ENCODE peak calls at places on chromosome 17, in eight cellular contexts. Y, V, B, Q, J, S, D and P are unnamed samples.

GRCh38 chr17:1398900-1399299 is 1.1 kb downstream of the YWHAE start:
- DNase-seq in Y (no peak), V (no peak), B (no peak), Q (peak), J (peak), S (no peak), D (no peak), P (no peak)

GRCh38 chr17:39753514-39754160 is 15.9 kb downstream of the GRB7 start:
- DNase-seq in Y (peak), V (no peak), B (no peak), Q (peak), J (peak), S (no peak), D (no peak), P (peak)

GRCh38 chr17:76736349-76737081 is 616 bp downstream of the SRSF2 start:
- DNase-seq in Y (no peak), V (no peak), B (peak), Q (peak), J (peak), S (peak), D (peak), P (peak)

GRCh38 chr17:2101448-2102257 is 46.8 kb downstream of the HIC1 start:
- DNase-seq in Y (no peak), V (no peak), B (no peak), Q (no peak), J (no peak), S (peak), D (peak), P (peak)

GRCh38 chr17:11130367-11130766 is 110.6 kb upstream of the SHISA6 start:
- DNase-seq in Y (no peak), V (no peak), B (no peak), Q (no peak), J (no peak), S (no peak), D (no peak), P (no peak)

GRCh38 chr17:75783069-75783783 is 1.4 kb upstream of the UNK start:
- DNase-seq in Y (no peak), V (no peak), B (no peak), Q (peak), J (peak), S (no peak), D (no peak), P (no peak)

GRCh38 chr17:72632026-72632684 is 460.3 kb downstream of the SLC39A11 start:
- DNase-seq in Y (no peak), V (no peak), B (no peak), Q (no peak), J (no peak), S (peak), D (no peak), P (no peak)

GRCh38 chr17:68576811-68577551 is 24.2 kb downstream of the FAM20A start:
- DNase-seq in Y (no peak), V (no peak), B (peak), Q (peak), J (peak), S (no peak), D (no peak), P (no peak)

GRCh38 chr17:74235040-74235581 is 21.7 kb downstream of the TTYH2 start:
- DNase-seq in Y (no peak), V (no peak), B (no peak), Q (no peak), J (no peak), S (no peak), D (no peak), P (no peak)

GRCh38 chr17:17416007-17416399 is 60.8 kb upstream of the MED9 start:
- DNase-seq in Y (peak), V (no peak), B (no peak), Q (peak), J (peak), S (no peak), D (no peak), P (no peak)

GRCh38 chr17:76382305-76382802 is 2.1 kb upstream of the SPHK1 start:
- DNase-seq in Y (no peak), V (no peak), B (no peak), Q (peak), J (no peak), S (no peak), D (no peak), P (no peak)

GRCh38 chr17:56896968-56897359 is 16.9 kb downstream of the TRIM25 start:
- DNase-seq in Y (no peak), V (no peak), B (no peak), Q (no peak), J (no peak), S (no peak), D (no peak), P (no peak)

GRCh38 chr17:27345141-27345904 is 51.4 kb downstream of the WSB1 start:
- DNase-seq in Y (peak), V (no peak), B (no peak), Q (no peak), J (no peak), S (no peak), D (no peak), P (no peak)

GRCh38 chr17:56867948-56868376 is 34.0 kb downstream of the DGKE start:
- DNase-seq in Y (no peak), V (no peak), B (no peak), Q (peak), J (peak), S (no peak), D (no peak), P (no peak)

GRCh38 chr17:9982159-9982558 is 77.1 kb upstream of the RCVRN start:
- DNase-seq in Y (no peak), V (no peak), B (no peak), Q (no peak), J (no peak), S (no peak), D (no peak), P (no peak)

GRCh38 chr17:78258323-78259229 is 27.1 kb downstream of the TMEM235 start:
- DNase-seq in Y (no peak), V (no peak), B (no peak), Q (no peak), J (no peak), S (no peak), D (peak), P (peak)

GRCh38 chr17:47907932-47908562 is 12.0 kb downstream of the SP2 start:
- DNase-seq in Y (no peak), V (no peak), B (no peak), Q (no peak), J (no peak), S (no peak), D (no peak), P (no peak)